ENCODE peak calls at places on chromosomes 13 and 19, in ten cellular contexts. R, E, K, M, C, T, Z, L, S and V are unnamed samples.

GRCh38 chr19:10193666-10194499 is 870 bp downstream of the DNMT1 start:
- DNase-seq in L (no peak), R (no peak), C (no peak), S (no peak), K (peak), M (no peak), Z (peak), E (no peak), T (peak), V (no peak)

GRCh38 chr13:84032116-84032515 is 149.8 kb upstream of the SLITRK1 start:
- DNase-seq in E (no peak), L (no peak), S (no peak), R (no peak), C (no peak), T (no peak), M (no peak), Z (no peak), K (no peak), V (no peak)

GRCh38 chr13:99812611-99813010 is 159.0 kb downstream of the ZIC5 start:
- DNase-seq in L (peak), R (no peak), K (no peak), E (no peak), Z (no peak), C (no peak), S (no peak), T (peak), M (no peak), V (no peak)

GRCh38 chr13:113887700-113888201 is 23.9 kb upstream of the GAS6 start:
- DNase-seq in E (no peak), Z (no peak), K (no peak), C (no peak), M (no peak), R (no peak), S (peak), T (no peak), L (no peak), V (no peak)

GRCh38 chr19:39969681-39970423 is 1.1 kb upstream of the PSMC4 start:
- DNase-seq in L (no peak), S (peak), C (no peak), K (no peak), Z (no peak), R (no peak), E (no peak), T (no peak), M (no peak), V (no peak)

GRCh38 chr13:36163303-36163702 is 32.1 kb upstream of the DCLK1 start:
- DNase-seq in R (no peak), S (no peak), E (no peak), T (no peak), Z (no peak), C (no peak), K (no peak), M (no peak), L (no peak), V (no peak)

GRCh38 chr13:72953391-72953960 is 105.3 kb upstream of the KLF5 start:
- DNase-seq in E (peak), K (no peak), R (peak), M (no peak), T (no peak), C (no peak), L (peak), Z (peak), S (peak), V (no peak)

GRCh38 chr13:85091835-85092234 is 707.4 kb downstream of the SLITRK6 start:
- DNase-seq in E (no peak), S (no peak), M (no peak), Z (no peak), L (no peak), K (no peak), R (no peak), C (no peak), T (no peak), V (no peak)

GRCh38 chr13:97753942-97754670 is 199.4 kb upstream of the IPO5 start:
- DNase-seq in C (no peak), T (no peak), S (no peak), R (no peak), L (no peak), K (no peak), E (no peak), Z (no peak), M (no peak), V (no peak)

GRCh38 chr13:52848455-52849190 is at the start of gene PCDH8:
- DNase-seq in T (no peak), R (no peak), M (no peak), S (no peak), E (no peak), L (peak), K (no peak), C (no peak), Z (no peak), V (no peak)

GRCh38 chr13:99256709-99257108 is 1.5 kb downstream of the GPR18 start:
- DNase-seq in K (peak), L (no peak), S (no peak), C (no peak), Z (no peak), M (no peak), E (no peak), T (peak), R (no peak), V (no peak)

GRCh38 chr13:35879111-35879510 is 252.1 kb downstream of the DCLK1 start:
- DNase-seq in L (no peak), T (no peak), K (no peak), S (no peak), M (no peak), C (no peak), Z (no peak), E (no peak), R (no peak), V (no peak)

GRCh38 chr13:94309997-94310842 is 169.3 kb downstream of the DCT start:
- DNase-seq in Z (no peak), R (no peak), M (no peak), S (no peak), L (no peak), T (peak), E (no peak), C (no peak), K (no peak), V (peak)

GRCh38 chr13:45564108-45564507 is 51.4 kb downstream of the ERICH6B start:
- DNase-seq in T (peak), S (no peak), R (no peak), M (no peak), Z (no peak), K (no peak), L (no peak), E (no peak), C (no peak), V (peak)

GRCh38 chr13:39777527-39778061 is 122.1 kb downstream of the COG6 start:
- DNase-seq in C (no peak), S (no peak), K (peak), L (no peak), E (no peak), R (peak), Z (no peak), T (peak), M (no peak), V (peak)

DNA sequence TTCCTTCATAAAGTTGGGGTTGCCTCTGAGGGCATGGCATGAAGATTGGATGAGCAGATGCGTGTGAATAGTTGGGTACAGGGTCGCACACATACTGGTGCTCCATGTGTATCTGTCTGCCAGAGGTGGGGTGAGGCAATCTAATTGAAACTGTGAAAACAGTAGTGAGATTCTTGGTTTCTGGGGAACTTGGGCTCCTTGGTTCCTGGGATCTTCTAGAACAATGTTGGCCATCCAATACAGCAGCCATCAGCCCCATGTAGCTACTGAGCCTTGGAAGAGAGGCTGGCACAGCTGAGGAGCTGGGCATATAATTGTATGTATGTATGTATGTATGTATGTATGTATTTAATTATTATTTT is 616 bp downstream of the FCHO1 start:
- DNase-seq in S (no peak), M (no peak), C (no peak), K (no peak), Z (no peak), E (no peak), L (no peak), T (no peak), R (no peak), V (no peak)
- H3K27ac ChIP-seq in S (peak), M (peak), C (no peak), K (peak), Z (peak), E (no peak), L (no peak), T (no peak), R (no peak), V (no peak)

DNA sequence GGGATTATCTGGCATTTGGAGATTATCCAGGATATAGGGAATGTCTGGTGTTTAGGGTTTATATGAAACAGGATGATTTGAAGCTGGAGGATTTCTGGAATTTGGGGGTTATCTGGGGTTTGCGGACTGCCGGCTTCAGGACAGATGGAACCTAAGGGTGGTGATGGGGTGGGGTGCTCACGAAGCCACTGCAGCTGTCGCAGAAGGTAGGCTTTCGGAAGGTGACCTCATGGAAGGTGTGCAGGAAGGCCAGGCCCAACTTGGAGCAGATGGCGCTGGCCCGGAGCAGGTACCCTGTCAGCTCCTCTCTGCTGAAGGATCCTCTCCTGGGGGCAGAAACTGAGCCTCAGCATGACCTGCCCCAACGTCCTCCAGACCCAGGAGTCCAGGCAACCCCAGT is 9.6 kb downstream of the FAM98C start:
- DNase-seq in E (no peak), R (no peak), M (no peak), T (no peak), K (no peak), Z (no peak), L (no peak), C (no peak), S (no peak), V (no peak)
- H3K4me3 ChIP-seq in E (no peak), R (no peak), M (no peak), T (no peak), K (no peak), Z (no peak), L (no peak), C (no peak), S (no peak), V (no peak)

GRCh38 chr19:15244106-15244803 is 12.0 kb upstream of the EPHX3 start:
- DNase-seq in T (no peak), E (no peak), R (no peak), K (no peak), Z (no peak), L (no peak), S (no peak), M (no peak), C (no peak), V (no peak)
- H3K27ac ChIP-seq in T (no peak), E (peak), R (no peak), K (no peak), Z (no peak), L (no peak), S (no peak), M (no peak), C (peak), V (no peak)

GRCh38 chr19:46622118-46622446 is 2.8 kb downstream of the PTGIR start:
- DNase-seq in L (no peak), S (no peak), C (no peak), T (no peak), R (no peak), E (no peak), K (no peak), Z (no peak), M (no peak), V (no peak)
- H3K4me3 ChIP-seq in L (no peak), S (peak), C (peak), T (no peak), R (no peak), E (peak), K (no peak), Z (no peak), M (peak), V (peak)

DNA sequence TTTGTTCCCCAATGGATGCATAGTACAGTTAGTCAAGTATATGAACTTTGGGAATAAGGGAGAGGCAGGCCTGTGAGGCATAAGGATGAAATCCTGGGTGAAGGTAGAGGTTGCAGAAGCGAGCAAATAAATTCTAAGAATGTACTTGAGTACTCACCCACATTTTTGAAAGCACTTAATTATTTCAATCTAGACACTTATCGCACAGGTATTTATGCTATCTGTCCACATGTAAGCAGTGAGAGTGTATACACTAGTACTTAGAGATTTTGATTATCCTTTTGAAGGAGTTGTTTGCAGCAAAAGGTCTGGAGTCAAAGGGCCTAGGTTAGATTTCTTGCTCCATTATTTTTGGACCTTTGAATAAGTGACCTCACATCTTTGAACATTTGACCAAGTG is 77.7 kb downstream of the LMO7 start:
- DNase-seq in K (no peak), E (no peak), L (no peak), M (no peak), R (no peak), S (no peak), T (no peak), Z (no peak), C (no peak), V (no peak)
- H3K27ac ChIP-seq in K (no peak), E (no peak), L (no peak), M (no peak), R (no peak), S (no peak), T (no peak), Z (no peak), C (no peak), V (no peak)

DNA sequence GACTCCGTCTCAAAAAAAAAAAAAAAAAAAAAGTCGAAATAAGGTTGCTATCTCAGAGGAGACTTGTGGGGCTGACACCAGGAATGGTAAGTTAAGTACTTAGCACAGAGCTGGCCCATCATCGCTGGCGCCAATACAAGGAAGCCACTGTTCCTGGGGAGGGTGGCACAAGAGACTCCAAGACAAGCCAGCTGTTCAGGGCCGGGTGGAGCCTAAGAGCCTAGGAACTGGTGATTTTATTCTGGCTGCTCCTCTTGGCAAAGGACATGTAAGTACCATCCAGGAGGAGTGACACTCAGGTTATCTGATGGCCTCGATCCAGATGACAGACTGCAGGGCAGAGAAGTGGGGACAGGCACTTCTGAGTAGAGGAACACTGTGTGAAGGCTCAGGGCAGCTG is 3.8 kb downstream of the ELOF1 start:
- DNase-seq in M (no peak), S (no peak), L (no peak), T (no peak), Z (no peak), E (no peak), K (no peak), R (no peak), C (no peak), V (no peak)
- H3K4me3 ChIP-seq in M (no peak), S (no peak), L (no peak), T (no peak), Z (no peak), E (no peak), K (no peak), R (no peak), C (no peak), V (no peak)